ENCODE peak calls at places on chromosomes 2 and 18, in four cellular contexts. V is Peyer's patch, D is T-helper 9 cell, O is HFFc6. X is an unnamed sample.

GRCh38 chr2:233974530-233975071 is 57.4 kb downstream of the TRPM8 start:
- DNase-seq in O (peak), V (no peak), D (no peak), X (no peak)

GRCh38 chr2:197242719-197243118 is 67.9 kb downstream of the ANKRD44 start:
- DNase-seq in O (no peak), V (no peak), D (no peak), X (no peak)

GRCh38 chr2:100809486-100809885 is 10.5 kb upstream of the NPAS2 start:
- DNase-seq in V (no peak), O (no peak), D (no peak), X (no peak)

GRCh38 chr18:57004366-57005121 is 142.3 kb upstream of the BOD1L2 start:
- DNase-seq in D (no peak), V (no peak), O (peak), X (no peak)

GRCh38 chr2:23293063-23293462 is 91.9 kb upstream of the KLHL29 start:
- DNase-seq in D (no peak), V (no peak), O (peak), X (peak)

GRCh38 chr18:31516432-31516831 is 18.5 kb downstream of the DSG2 start:
- DNase-seq in O (no peak), V (no peak), D (no peak), X (no peak)

GRCh38 chr2:215717627-215718412 is 282.0 kb upstream of the FN1 start:
- DNase-seq in D (no peak), V (no peak), O (no peak), X (no peak)

GRCh38 chr2:143158098-143158497 is 28.9 kb downstream of the ARHGAP15 start:
- DNase-seq in V (no peak), D (no peak), O (no peak), X (no peak)

GRCh38 chr2:48946444-48947048 is 191.0 kb upstream of the LHCGR start:
- DNase-seq in O (peak), V (no peak), D (peak), X (peak)

GRCh38 chr2:102661846-102662245 is 42.5 kb downstream of the SLC9A2 start:
- DNase-seq in V (no peak), O (no peak), D (no peak), X (no peak)

GRCh38 chr2:60958361-60958760 is 59.2 kb upstream of the PEX13 start:
- DNase-seq in V (no peak), O (peak), D (no peak), X (no peak)

GRCh38 chr18:56902653-56903052 is 244.2 kb upstream of the BOD1L2 start:
- DNase-seq in D (no peak), O (no peak), V (no peak), X (no peak)

GRCh38 chr2:176110975-176111663 is 4.0 kb downstream of the HOXD11 start:
- DNase-seq in V (no peak), O (no peak), D (no peak), X (peak)

GRCh38 chr18:39523281-39523680 is 1957.7 kb upstream of the CELF4 start:
- DNase-seq in O (peak), D (no peak), V (no peak), X (no peak)

GRCh38 chr2:118202707-118203303 is 114.5 kb downstream of the INSIG2 start:
- DNase-seq in D (peak), O (peak), V (no peak), X (no peak)

GRCh38 chr2:50344509-50345106 is 687.3 kb downstream of the NRXN1 start:
- DNase-seq in O (no peak), D (no peak), V (no peak), X (no peak)

GRCh38 chr2:145759228-145759940 is 1239.5 kb upstream of the ZEB2 start:
- DNase-seq in D (no peak), V (no peak), O (no peak), X (no peak)

GRCh38 chr2:5459041-5459440 is 233.1 kb upstream of the SOX11 start:
- DNase-seq in V (no peak), D (no peak), O (no peak), X (no peak)

GRCh38 chr2:105612049-105612448 is 132.7 kb upstream of the NCK2 start:
- DNase-seq in V (no peak), D (no peak), O (no peak), X (no peak)